ENCODE peak calls at places on chromosomes 6 and 20, in nine cellular contexts. One of them, this sample, is unnamed.

GRCh38 chr20:24805456-24806233 is 143.4 kb upstream of the CST7 start:
- DNase-seq in AG10803: no peak
- DNase-seq in astrocyte: no peak
- DNase-seq in tibial nerve: no peak
- DNase-seq in astrocyte of the cerebellum: no peak
- DNase-seq in fibroblast of lung: no peak
- DNase-seq in OCI-LY7: no peak
- DNase-seq in heart right ventricle: no peak
- DNase-seq in keratinocyte: no peak
- DNase-seq in this sample: no peak

GRCh38 chr6:157236040-157236725 is 87.1 kb downstream of the TMEM242 start:
- DNase-seq in AG10803: no peak
- DNase-seq in astrocyte: no peak
- DNase-seq in tibial nerve: no peak
- DNase-seq in astrocyte of the cerebellum: no peak
- DNase-seq in fibroblast of lung: no peak
- DNase-seq in OCI-LY7: no peak
- DNase-seq in heart right ventricle: no peak
- DNase-seq in keratinocyte: no peak
- DNase-seq in this sample: no peak

GRCh38 chr20:13771853-13772453 is 12.8 kb downstream of the ESF1 start:
- DNase-seq in AG10803: peak
- DNase-seq in astrocyte: peak
- DNase-seq in tibial nerve: no peak
- DNase-seq in astrocyte of the cerebellum: no peak
- DNase-seq in fibroblast of lung: peak
- DNase-seq in OCI-LY7: peak
- DNase-seq in heart right ventricle: no peak
- DNase-seq in keratinocyte: no peak
- DNase-seq in this sample: no peak

GRCh38 chr6:96792791-96793190 is 44.5 kb downstream of the GPR63 start:
- DNase-seq in AG10803: no peak
- DNase-seq in astrocyte: no peak
- DNase-seq in tibial nerve: no peak
- DNase-seq in astrocyte of the cerebellum: no peak
- DNase-seq in fibroblast of lung: no peak
- DNase-seq in OCI-LY7: no peak
- DNase-seq in heart right ventricle: no peak
- DNase-seq in keratinocyte: no peak
- DNase-seq in this sample: no peak

GRCh38 chr6:158048589-158048988 is 66.9 kb downstream of the SYNJ2 start:
- DNase-seq in AG10803: no peak
- DNase-seq in astrocyte: no peak
- DNase-seq in tibial nerve: no peak
- DNase-seq in astrocyte of the cerebellum: no peak
- DNase-seq in fibroblast of lung: no peak
- DNase-seq in OCI-LY7: no peak
- DNase-seq in heart right ventricle: no peak
- DNase-seq in keratinocyte: no peak
- DNase-seq in this sample: no peak

GRCh38 chr6:41228616-41229015 is 467 bp downstream of the TREML4 start:
- DNase-seq in AG10803: peak
- DNase-seq in astrocyte: no peak
- DNase-seq in tibial nerve: no peak
- DNase-seq in astrocyte of the cerebellum: no peak
- DNase-seq in fibroblast of lung: no peak
- DNase-seq in OCI-LY7: no peak
- DNase-seq in heart right ventricle: no peak
- DNase-seq in keratinocyte: no peak
- DNase-seq in this sample: no peak

GRCh38 chr20:14481863-14482262 is 144.5 kb upstream of the FLRT3 start:
- DNase-seq in AG10803: peak
- DNase-seq in astrocyte: peak
- DNase-seq in tibial nerve: no peak
- DNase-seq in astrocyte of the cerebellum: no peak
- DNase-seq in fibroblast of lung: peak
- DNase-seq in OCI-LY7: no peak
- DNase-seq in heart right ventricle: no peak
- DNase-seq in keratinocyte: peak
- DNase-seq in this sample: no peak

GRCh38 chr6:69379518-69379917 is 417.3 kb downstream of the LMBRD1 start:
- DNase-seq in AG10803: no peak
- DNase-seq in astrocyte: no peak
- DNase-seq in tibial nerve: no peak
- DNase-seq in astrocyte of the cerebellum: no peak
- DNase-seq in fibroblast of lung: no peak
- DNase-seq in OCI-LY7: no peak
- DNase-seq in heart right ventricle: no peak
- DNase-seq in keratinocyte: no peak
- DNase-seq in this sample: no peak

GRCh38 chr6:130513770-130514169 is 148.0 kb downstream of the TMEM200A start:
- DNase-seq in AG10803: peak
- DNase-seq in astrocyte: peak
- DNase-seq in tibial nerve: no peak
- DNase-seq in astrocyte of the cerebellum: peak
- DNase-seq in fibroblast of lung: peak
- DNase-seq in OCI-LY7: peak
- DNase-seq in heart right ventricle: no peak
- DNase-seq in keratinocyte: no peak
- DNase-seq in this sample: peak

GRCh38 chr6:5173862-5174643 is 86.7 kb downstream of the LYRM4 start:
- DNase-seq in AG10803: no peak
- DNase-seq in astrocyte: no peak
- DNase-seq in tibial nerve: no peak
- DNase-seq in astrocyte of the cerebellum: no peak
- DNase-seq in fibroblast of lung: peak
- DNase-seq in OCI-LY7: peak
- DNase-seq in heart right ventricle: no peak
- DNase-seq in keratinocyte: no peak
- DNase-seq in this sample: no peak

GRCh38 chr6:122651031-122651430 is 40.8 kb downstream of the PKIB start:
- DNase-seq in AG10803: no peak
- DNase-seq in astrocyte: peak
- DNase-seq in tibial nerve: no peak
- DNase-seq in astrocyte of the cerebellum: no peak
- DNase-seq in fibroblast of lung: peak
- DNase-seq in OCI-LY7: no peak
- DNase-seq in heart right ventricle: no peak
- DNase-seq in keratinocyte: no peak
- DNase-seq in this sample: no peak

GRCh38 chr6:149235130-149235561 is 82.4 kb upstream of the TAB2 start:
- DNase-seq in AG10803: peak
- DNase-seq in astrocyte: peak
- DNase-seq in tibial nerve: no peak
- DNase-seq in astrocyte of the cerebellum: peak
- DNase-seq in fibroblast of lung: peak
- DNase-seq in OCI-LY7: peak
- DNase-seq in heart right ventricle: no peak
- DNase-seq in keratinocyte: no peak
- DNase-seq in this sample: peak

GRCh38 chr6:122365775-122366403 is 33.6 kb upstream of the HSF2 start:
- DNase-seq in AG10803: no peak
- DNase-seq in astrocyte: no peak
- DNase-seq in tibial nerve: no peak
- DNase-seq in astrocyte of the cerebellum: no peak
- DNase-seq in fibroblast of lung: no peak
- DNase-seq in OCI-LY7: no peak
- DNase-seq in heart right ventricle: no peak
- DNase-seq in keratinocyte: no peak
- DNase-seq in this sample: no peak

GRCh38 chr20:7959484-7959883 is 19.2 kb upstream of the HAO1 start:
- DNase-seq in AG10803: no peak
- DNase-seq in astrocyte: no peak
- DNase-seq in tibial nerve: no peak
- DNase-seq in astrocyte of the cerebellum: no peak
- DNase-seq in fibroblast of lung: no peak
- DNase-seq in OCI-LY7: no peak
- DNase-seq in heart right ventricle: no peak
- DNase-seq in keratinocyte: no peak
- DNase-seq in this sample: no peak

GRCh38 chr6:44219053-44219814 is 2.5 kb downstream of the MYMX start:
- DNase-seq in AG10803: peak
- DNase-seq in astrocyte: peak
- DNase-seq in tibial nerve: peak
- DNase-seq in astrocyte of the cerebellum: no peak
- DNase-seq in fibroblast of lung: peak
- DNase-seq in OCI-LY7: peak
- DNase-seq in heart right ventricle: peak
- DNase-seq in keratinocyte: no peak
- DNase-seq in this sample: no peak

GRCh38 chr6:44217332-44218143 is 812 bp downstream of the MYMX start:
- DNase-seq in AG10803: peak
- DNase-seq in astrocyte: peak
- DNase-seq in tibial nerve: no peak
- DNase-seq in astrocyte of the cerebellum: no peak
- DNase-seq in fibroblast of lung: peak
- DNase-seq in OCI-LY7: no peak
- DNase-seq in heart right ventricle: peak
- DNase-seq in keratinocyte: no peak
- DNase-seq in this sample: no peak

GRCh38 chr6:44219815-44220784 is 3.3 kb upstream of the SLC29A1 start:
- DNase-seq in AG10803: no peak
- DNase-seq in astrocyte: no peak
- DNase-seq in tibial nerve: no peak
- DNase-seq in astrocyte of the cerebellum: no peak
- DNase-seq in fibroblast of lung: no peak
- DNase-seq in OCI-LY7: no peak
- DNase-seq in heart right ventricle: no peak
- DNase-seq in keratinocyte: no peak
- DNase-seq in this sample: no peak

GRCh38 chr6:44214307-44214706 is 2.4 kb upstream of the MYMX start:
- DNase-seq in AG10803: no peak
- DNase-seq in astrocyte: no peak
- DNase-seq in tibial nerve: no peak
- DNase-seq in astrocyte of the cerebellum: no peak
- DNase-seq in fibroblast of lung: no peak
- DNase-seq in OCI-LY7: no peak
- DNase-seq in heart right ventricle: no peak
- DNase-seq in keratinocyte: no peak
- DNase-seq in this sample: no peak

DNA sequence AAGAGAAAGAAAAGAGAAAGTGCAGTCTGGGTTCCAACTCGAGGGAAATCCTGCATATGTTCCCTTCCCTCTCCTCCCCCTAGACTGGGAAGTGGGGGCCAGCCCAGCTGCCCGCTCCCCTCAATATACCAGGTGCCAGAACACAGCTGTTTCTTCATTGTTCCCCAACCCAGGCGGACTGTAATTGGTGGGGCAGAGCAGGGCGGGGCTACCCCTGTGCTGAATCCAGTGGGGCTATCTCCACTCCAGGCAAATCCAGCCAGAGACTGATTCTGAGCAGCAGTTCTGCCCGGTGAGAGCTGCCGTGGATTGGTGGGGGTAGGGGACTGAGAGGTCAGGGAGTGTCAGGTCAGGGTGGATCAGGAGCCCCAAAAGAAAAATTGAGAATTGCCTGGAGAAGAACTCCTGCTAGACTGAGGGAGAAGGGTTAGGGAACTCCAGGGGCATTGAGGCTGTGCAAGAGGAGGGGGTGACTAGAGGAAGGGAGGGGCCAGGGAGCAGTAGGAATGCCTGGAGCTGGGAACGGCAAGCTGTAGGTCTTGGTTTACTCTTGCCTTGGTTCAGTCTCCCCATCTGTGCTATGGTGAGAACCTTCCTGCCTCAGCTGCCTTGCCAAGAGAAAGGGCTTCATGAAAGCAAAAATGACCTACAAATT is at the start of gene MYMX:
- DNase-seq in AG10803: no peak
- DNase-seq in astrocyte: no peak
- DNase-seq in tibial nerve: no peak
- DNase-seq in astrocyte of the cerebellum: no peak
- DNase-seq in fibroblast of lung: no peak
- DNase-seq in OCI-LY7: no peak
- DNase-seq in heart right ventricle: peak
- DNase-seq in keratinocyte: no peak
- DNase-seq in this sample: no peak
- H3K4me3 ChIP-seq in AG10803: no peak
- H3K4me3 ChIP-seq in astrocyte: no peak
- H3K4me3 ChIP-seq in tibial nerve: no peak
- H3K4me3 ChIP-seq in astrocyte of the cerebellum: no peak
- H3K4me3 ChIP-seq in fibroblast of lung: no peak
- H3K4me3 ChIP-seq in OCI-LY7: no peak
- H3K4me3 ChIP-seq in heart right ventricle: peak
- H3K4me3 ChIP-seq in keratinocyte: no peak
- H3K4me3 ChIP-seq in this sample: no peak

GRCh38 chr20:3565851-3566250 is 95.0 kb downstream of the ATRN start:
- DNase-seq in AG10803: no peak
- DNase-seq in astrocyte: no peak
- DNase-seq in tibial nerve: no peak
- DNase-seq in astrocyte of the cerebellum: no peak
- DNase-seq in fibroblast of lung: no peak
- DNase-seq in OCI-LY7: no peak
- DNase-seq in heart right ventricle: no peak
- DNase-seq in keratinocyte: no peak
- DNase-seq in this sample: no peak
- H3K4me3 ChIP-seq in AG10803: no peak
- H3K4me3 ChIP-seq in astrocyte: no peak
- H3K4me3 ChIP-seq in tibial nerve: no peak
- H3K4me3 ChIP-seq in astrocyte of the cerebellum: no peak
- H3K4me3 ChIP-seq in fibroblast of lung: no peak
- H3K4me3 ChIP-seq in OCI-LY7: no peak
- H3K4me3 ChIP-seq in heart right ventricle: no peak
- H3K4me3 ChIP-seq in keratinocyte: no peak
- H3K4me3 ChIP-seq in this sample: no peak

GRCh38 chr6:29887819-29888581 is 54.3 kb upstream of the HLA-A start:
- DNase-seq in AG10803: peak
- DNase-seq in astrocyte: no peak
- DNase-seq in tibial nerve: peak
- DNase-seq in astrocyte of the cerebellum: no peak
- DNase-seq in fibroblast of lung: peak
- DNase-seq in OCI-LY7: no peak
- DNase-seq in heart right ventricle: peak
- DNase-seq in keratinocyte: peak
- DNase-seq in this sample: no peak

GRCh38 chr6:29887330-29887818 is 55.0 kb upstream of the HLA-A start:
- DNase-seq in AG10803: peak
- DNase-seq in astrocyte: no peak
- DNase-seq in tibial nerve: peak
- DNase-seq in astrocyte of the cerebellum: no peak
- DNase-seq in fibroblast of lung: peak
- DNase-seq in OCI-LY7: no peak
- DNase-seq in heart right ventricle: peak
- DNase-seq in keratinocyte: no peak
- DNase-seq in this sample: no peak

GRCh38 chr6:29884261-29884660 is 56.6 kb downstream of the HLA-G start:
- DNase-seq in AG10803: no peak
- DNase-seq in astrocyte: no peak
- DNase-seq in tibial nerve: no peak
- DNase-seq in astrocyte of the cerebellum: no peak
- DNase-seq in fibroblast of lung: no peak
- DNase-seq in OCI-LY7: no peak
- DNase-seq in heart right ventricle: no peak
- DNase-seq in keratinocyte: no peak
- DNase-seq in this sample: no peak

GRCh38 chr6:29886686-29887085 is 55.6 kb upstream of the HLA-A start:
- DNase-seq in AG10803: no peak
- DNase-seq in astrocyte: no peak
- DNase-seq in tibial nerve: no peak
- DNase-seq in astrocyte of the cerebellum: no peak
- DNase-seq in fibroblast of lung: no peak
- DNase-seq in OCI-LY7: no peak
- DNase-seq in heart right ventricle: no peak
- DNase-seq in keratinocyte: no peak
- DNase-seq in this sample: no peak
- H3K4me3 ChIP-seq in AG10803: no peak
- H3K4me3 ChIP-seq in astrocyte: no peak
- H3K4me3 ChIP-seq in tibial nerve: peak
- H3K4me3 ChIP-seq in astrocyte of the cerebellum: no peak
- H3K4me3 ChIP-seq in fibroblast of lung: no peak
- H3K4me3 ChIP-seq in OCI-LY7: no peak
- H3K4me3 ChIP-seq in heart right ventricle: peak
- H3K4me3 ChIP-seq in keratinocyte: no peak
- H3K4me3 ChIP-seq in this sample: no peak

GRCh38 chr6:161274488-161274858 is 612 bp upstream of the AGPAT4 start:
- DNase-seq in AG10803: no peak
- DNase-seq in astrocyte: no peak
- DNase-seq in tibial nerve: no peak
- DNase-seq in astrocyte of the cerebellum: no peak
- DNase-seq in fibroblast of lung: no peak
- DNase-seq in OCI-LY7: no peak
- DNase-seq in heart right ventricle: no peak
- DNase-seq in keratinocyte: no peak
- DNase-seq in this sample: no peak
- H3K4me3 ChIP-seq in AG10803: peak
- H3K4me3 ChIP-seq in astrocyte: peak
- H3K4me3 ChIP-seq in tibial nerve: peak
- H3K4me3 ChIP-seq in astrocyte of the cerebellum: peak
- H3K4me3 ChIP-seq in fibroblast of lung: peak
- H3K4me3 ChIP-seq in OCI-LY7: peak
- H3K4me3 ChIP-seq in heart right ventricle: peak
- H3K4me3 ChIP-seq in keratinocyte: peak
- H3K4me3 ChIP-seq in this sample: peak

This sample was measured in kidney epithelial cell.